ENCODE peak calls at places on chromosomes 5 and 9, in five cellular contexts. L is left cardiac atrium, R is sciatic nerve, S is midbrain, O is activated T-helper 1 cell treated with Interleukin-2 at 50 U/mL for 16 hours. Q is an unnamed sample.

GRCh38 chr9:31355965-31356364 is 1028.5 kb upstream of the ACO1 start:
- DNase-seq in L (no peak), R (no peak), S (no peak), O (no peak), Q (no peak)

GRCh38 chr5:143386725-143387124 is 16.8 kb downstream of the NR3C1 start:
- DNase-seq in L (no peak), R (no peak), S (no peak), O (no peak), Q (no peak)

GRCh38 chr5:55821731-55822512 is 29.2 kb upstream of the IL31RA start:
- DNase-seq in L (peak; percentile 19), R (no peak), S (no peak), O (no peak), Q (no peak)

GRCh38 chr5:179221877-179222220 is 123.4 kb downstream of the ADAMTS2 start:
- DNase-seq in L (no peak), R (no peak), S (no peak), O (no peak), Q (no peak)

GRCh38 chr5:38497946-38498345 is 58.5 kb downstream of the LIFR start:
- DNase-seq in L (no peak), R (no peak), S (peak; percentile 31), O (no peak), Q (no peak)

GRCh38 chr5:53114988-53115387 is 5.4 kb upstream of the MOCS2 start:
- DNase-seq in L (no peak), R (no peak), S (no peak), O (no peak), Q (no peak)

GRCh38 chr5:551406-551805 is 27.2 kb upstream of the SLC9A3 start:
- DNase-seq in L (no peak), R (no peak), S (no peak), O (no peak), Q (no peak)

GRCh38 chr5:15601274-15601673 is 101.3 kb downstream of the FBXL7 start:
- DNase-seq in L (no peak), R (no peak), S (no peak), O (no peak), Q (no peak)

GRCh38 chr9:35906923-35907699 is 1.1 kb downstream of the HRCT1 start:
- DNase-seq in L (peak; percentile 78), R (no peak), S (no peak), O (no peak), Q (peak; percentile 9)

GRCh38 chr9:81445331-81445921 is 243.9 kb downstream of the TLE1 start:
- DNase-seq in L (no peak), R (no peak), S (no peak), O (no peak), Q (no peak)

GRCh38 chr5:168128154-168128553 is 163.3 kb upstream of the WWC1 start:
- DNase-seq in L (no peak), R (no peak), S (no peak), O (no peak), Q (no peak)

GRCh38 chr5:180070726-180071417 is 687 bp downstream of the RNF130 start:
- DNase-seq in L (peak; percentile 55), R (peak; percentile 70), S (peak; percentile 52), O (no peak), Q (peak; percentile 36)

GRCh38 chr5:1522601-1523479 is 920 bp downstream of the LPCAT1 start:
- DNase-seq in L (peak; percentile 31), R (peak; percentile 58), S (no peak), O (no peak), Q (no peak)

GRCh38 chr5:81969912-81970311 is 1.9 kb upstream of the ATG10 start:
- DNase-seq in L (no peak), R (no peak), S (no peak), O (no peak), Q (no peak)

GRCh38 chr9:97559111-97559514 is 57.6 kb downstream of the TMOD1 start:
- DNase-seq in L (no peak), R (peak; percentile 51), S (no peak), O (no peak), Q (no peak)

GRCh38 chr5:134525687-134526482 is 415 bp downstream of the JADE2 start:
- DNase-seq in L (peak; percentile 83), R (peak; percentile 84), S (peak; percentile 80), O (peak; percentile 58), Q (peak; percentile 53)

GRCh38 chr9:2816476-2817141 is 27.3 kb downstream of the PUM3 start:
- DNase-seq in L (peak; percentile 39), R (no peak), S (no peak), O (no peak), Q (no peak)

GRCh38 chr9:99579964-99580363 is 241.7 kb upstream of the NR4A3 start:
- DNase-seq in L (no peak), R (no peak), S (peak; percentile 7), O (no peak), Q (no peak)

GRCh38 chr9:136882109-136882946 is 4.0 kb upstream of the TRAF2 start:
- DNase-seq in L (peak; percentile 79), R (no peak), S (no peak), O (peak; percentile 73), Q (peak; percentile 73)

GRCh38 chr9:32136700-32137339 is 247.6 kb upstream of the ACO1 start:
- DNase-seq in L (no peak), R (no peak), S (no peak), O (no peak), Q (no peak)

GRCh38 chr5:140883373-140883772 is 1.4 kb downstream of the PCDHA13 start:
- DNase-seq in L (no peak), R (no peak), S (no peak), O (no peak), Q (no peak)

GRCh38 chr5:102807878-102808502 is 52.9 kb downstream of the PAM start:
- DNase-seq in L (no peak), R (no peak), S (no peak), O (no peak), Q (no peak)

GRCh38 chr5:129945031-129945430 is 40.8 kb downstream of the CHSY3 start:
- DNase-seq in L (no peak), R (no peak), S (no peak), O (no peak), Q (no peak)

GRCh38 chr5:52693279-52693678 is 94.4 kb upstream of the ITGA1 start:
- DNase-seq in L (no peak), R (no peak), S (no peak), O (no peak), Q (no peak)

GRCh38 chr5:191036-191948 is at the start of gene LRRC14B:
- DNase-seq in L (peak; percentile 71), R (peak; percentile 49), S (peak; percentile 56), O (no peak), Q (no peak)

GRCh38 chr5:91332267-91333044 is 50.7 kb downstream of the ARRDC3 start:
- DNase-seq in L (no peak), R (no peak), S (no peak), O (no peak), Q (peak; percentile 74)

GRCh38 chr5:121019112-121019511 is 555.0 kb downstream of the PRR16 start:
- DNase-seq in L (no peak), R (no peak), S (no peak), O (no peak), Q (no peak)

GRCh38 chr5:179209359-179210150 is 135.7 kb downstream of the ADAMTS2 start:
- DNase-seq in L (no peak), R (no peak), S (no peak), O (no peak), Q (no peak)

GRCh38 chr9:112864413-112864812 is 26.3 kb downstream of the SLC46A2 start:
- DNase-seq in L (no peak), R (no peak), S (no peak), O (no peak), Q (no peak)

GRCh38 chr5:36880761-36881160 is 4.2 kb downstream of the NIPBL start:
- DNase-seq in L (no peak), R (no peak), S (no peak), O (no peak), Q (no peak)

GRCh38 chr5:121462441-121462840 is 389.2 kb upstream of the FTMT start:
- DNase-seq in L (no peak), R (no peak), S (no peak), O (no peak), Q (no peak)

GRCh38 chr9:18821794-18822193 is 211.2 kb downstream of the SAXO1 start:
- DNase-seq in L (no peak), R (no peak), S (no peak), O (no peak), Q (peak; percentile 60)

GRCh38 chr5:134088291-134088690 is 26.2 kb upstream of the TCF7 start:
- DNase-seq in L (no peak), R (no peak), S (no peak), O (no peak), Q (no peak)

GRCh38 chr5:169116961-169117461 is 183.9 kb downstream of the SLIT3 start:
- DNase-seq in L (no peak), R (no peak), S (no peak), O (no peak), Q (no peak)

GRCh38 chr5:67897980-67898379 is 317.6 kb upstream of the PIK3R1 start:
- DNase-seq in L (no peak), R (no peak), S (no peak), O (no peak), Q (no peak)

GRCh38 chr5:147036691-147037245 is 158.2 kb upstream of the PPP2R2B start:
- DNase-seq in L (no peak), R (no peak), S (no peak), O (no peak), Q (no peak)

Q was measured in LoVo.